ENCODE peak calls at places on chromosomes 7 and 10, in nine cellular contexts. V, N, K, Q, O, G, B, W and S are unnamed samples.

GRCh38 chr7:1810961-1811849 is 141.1 kb downstream of the ELFN1 start:
- DNase-seq in V (no peak), N (no peak), K (no peak), Q (no peak), O (peak; percentile 29), G (no peak), B (no peak), W (no peak), S (no peak)

GRCh38 chr7:73613954-73614735 is 10.2 kb downstream of the MLXIPL start:
- DNase-seq in V (no peak), N (no peak), K (no peak), Q (no peak), O (no peak), G (no peak), B (no peak), W (peak; percentile 88), S (no peak)

GRCh38 chr10:78390817-78391216 is 357.2 kb downstream of the RPS24 start:
- DNase-seq in V (no peak), N (no peak), K (no peak), Q (no peak), O (no peak), G (no peak), B (no peak), W (no peak), S (no peak)

GRCh38 chr7:101915000-101915399 is 97.6 kb downstream of the CUX1 start:
- DNase-seq in V (no peak), N (no peak), K (no peak), Q (no peak), O (no peak), G (no peak), B (no peak), W (no peak), S (no peak)

GRCh38 chr7:43847496-43847895 is 21.8 kb downstream of the MRPS24 start:
- DNase-seq in V (no peak), N (no peak), K (no peak), Q (peak; percentile 6), O (no peak), G (no peak), B (no peak), W (peak; percentile 69), S (no peak)

GRCh38 chr7:112162161-112163020 is 43.8 kb downstream of the DOCK4 start:
- DNase-seq in V (no peak), N (no peak), K (no peak), Q (peak; percentile 87), O (peak; percentile 92), G (no peak), B (no peak), W (peak; percentile 90), S (peak; percentile 77)

GRCh38 chr7:26156454-26157365 is 4.7 kb downstream of the NFE2L3 start:
- DNase-seq in V (no peak), N (peak; percentile 44), K (no peak), Q (peak; percentile 98), O (peak; percentile 94), G (peak; percentile 55), B (peak; percentile 40), W (peak; percentile 95), S (no peak)

GRCh38 chr7:930975-931758 is 23.3 kb downstream of the ADAP1 start:
- DNase-seq in V (no peak), N (no peak), K (no peak), Q (no peak), O (no peak), G (no peak), B (no peak), W (no peak), S (no peak)

GRCh38 chr10:55311823-55312431 is 510.9 kb upstream of the PCDH15 start:
- DNase-seq in V (no peak), N (no peak), K (no peak), Q (no peak), O (no peak), G (no peak), B (no peak), W (no peak), S (no peak)